ENCODE peak calls at places on chromosomes 1 and 21, in four cellular contexts. K is transverse colon, H is HFFc6, E is astrocyte of the spinal cord. V is an unnamed sample.

GRCh38 chr1:65393345-65393744 is 27.1 kb upstream of the LEPR start:
- DNase-seq in E (peak; percentile 62), K (no peak), H (peak; percentile 42), V (peak; percentile 7)

GRCh38 chr1:19232526-19232851 is 18.8 kb downstream of the EMC1 start:
- DNase-seq in K (no peak), E (peak; percentile 61), H (no peak), V (no peak)

GRCh38 chr1:9877962-9878361 is 32.1 kb downstream of the CTNNBIP1 start:
- DNase-seq in E (no peak), K (peak; percentile 38), H (no peak), V (no peak)

GRCh38 chr1:201531551-201532425 is 7.1 kb upstream of the NAV1 start:
- DNase-seq in E (no peak), H (no peak), K (no peak), V (no peak)

GRCh38 chr1:21340230-21340564 is 49.9 kb upstream of the ECE1 start:
- DNase-seq in K (peak; percentile 90), E (no peak), H (no peak), V (no peak)

GRCh38 chr1:72705921-72706320 is 423.6 kb upstream of the NEGR1 start:
- DNase-seq in E (no peak), K (no peak), H (no peak), V (no peak)

GRCh38 chr1:205669341-205670142 is 10.8 kb downstream of the SLC45A3 start:
- DNase-seq in H (no peak), E (no peak), K (no peak), V (peak; percentile 70)

GRCh38 chr1:85449356-85449755 is 15.6 kb downstream of the DDAH1 start:
- DNase-seq in E (no peak), H (no peak), K (no peak), V (no peak)

GRCh38 chr1:172352435-172352834 is 68.0 kb upstream of the C1orf105 start:
- DNase-seq in E (peak; percentile 57), H (peak; percentile 23), K (no peak), V (no peak)

GRCh38 chr1:109529895-109530456 is 9.7 kb upstream of the GPR61 start:
- DNase-seq in H (no peak), K (no peak), E (no peak), V (no peak)

GRCh38 chr1:190376067-190376466 is 101.6 kb downstream of the BRINP3 start:
- DNase-seq in K (no peak), E (peak; percentile 4), H (no peak), V (no peak)

GRCh38 chr1:21175324-21175669 is 1.4 kb downstream of the EIF4G3 start:
- DNase-seq in H (no peak), E (peak; percentile 45), K (peak; percentile 65), V (no peak)

GRCh38 chr1:221923921-221924598 is 182.2 kb upstream of the DUSP10 start:
- DNase-seq in E (no peak), H (no peak), K (no peak), V (no peak)

GRCh38 chr1:93666613-93667384 is 14.8 kb downstream of the BCAR3 start:
- DNase-seq in E (peak; percentile 67), K (no peak), H (no peak), V (no peak)

GRCh38 chr1:234975122-234975940 is 153.3 kb downstream of the TOMM20 start:
- DNase-seq in E (peak; percentile 96), K (no peak), H (peak; percentile 99), V (no peak)

GRCh38 chr21:46168659-46169386 is 13.4 kb upstream of the FTCD start:
- DNase-seq in K (no peak), E (no peak), H (no peak), V (no peak)

GRCh38 chr1:240352769-240353168 is 259.2 kb downstream of the GREM2 start:
- DNase-seq in E (peak; percentile 68), H (no peak), K (no peak), V (no peak)

GRCh38 chr1:44036409-44037111 is 5.3 kb upstream of the SLC6A9 start:
- DNase-seq in H (peak; percentile 71), E (peak; percentile 64), K (peak; percentile 77), V (peak; percentile 71)

GRCh38 chr1:32770741-32771548 is 46.2 kb downstream of the YARS1 start:
- DNase-seq in H (no peak), E (no peak), K (no peak), V (peak; percentile 36)

GRCh38 chr21:38853421-38853919 is 47.7 kb downstream of the ETS2 start:
- DNase-seq in K (no peak), H (peak; percentile 58), E (peak; percentile 96), V (no peak)

GRCh38 chr1:106937104-106937503 is 119.4 kb upstream of the PRMT6 start:
- DNase-seq in E (peak; percentile 95), H (peak; percentile 89), K (no peak), V (no peak)

GRCh38 chr1:33377750-33378149 is 53.1 kb downstream of the PHC2 start:
- DNase-seq in H (no peak), K (no peak), E (no peak), V (no peak)

GRCh38 chr1:41382531-41383090 is 21.4 kb downstream of the FOXO6 start:
- DNase-seq in K (no peak), E (no peak), H (no peak), V (no peak)

GRCh38 chr1:94118013-94118412 is 2.9 kb downstream of the ABCA4 start:
- DNase-seq in E (no peak), K (no peak), H (peak; percentile 41), V (no peak)

GRCh38 chr1:203985044-203985443 is 87.9 kb upstream of the SOX13 start:
- DNase-seq in H (no peak), K (no peak), E (no peak), V (no peak)

GRCh38 chr1:167563579-167564246 is 10.2 kb upstream of the CREG1 start:
- DNase-seq in E (no peak), H (no peak), K (peak; percentile 17), V (no peak)

GRCh38 chr1:109258481-109259466 is 9.4 kb downstream of the CELSR2 start:
- DNase-seq in K (no peak), E (no peak), H (no peak), V (no peak)

GRCh38 chr1:21783679-21784603 is 992 bp upstream of the USP48 start:
- DNase-seq in H (peak; percentile 80), K (peak; percentile 15), E (peak; percentile 96), V (peak; percentile 86)

GRCh38 chr1:21124846-21125245 is 51.9 kb downstream of the EIF4G3 start:
- DNase-seq in H (peak; percentile 36), K (no peak), E (peak; percentile 22), V (no peak)

GRCh38 chr1:238281418-238281817 is 390.7 kb upstream of the ZP4 start:
- DNase-seq in K (no peak), H (no peak), E (peak; percentile 27), V (no peak)

GRCh38 chr1:95742591-95743089 is 508.6 kb downstream of the RWDD3 start:
- DNase-seq in K (no peak), E (peak; percentile 18), H (no peak), V (no peak)

GRCh38 chr1:173453982-173454381 is 23.2 kb upstream of the PRDX6 start:
- DNase-seq in E (peak; percentile 22), H (peak; percentile 63), K (no peak), V (no peak)

GRCh38 chr1:201479331-201479730 is 10.3 kb upstream of the PHLDA3 start:
- DNase-seq in K (no peak), E (no peak), H (no peak), V (no peak)

GRCh38 chr1:23376890-23377811 is 7.5 kb upstream of the ZNF436 start:
- DNase-seq in K (peak; percentile 48), E (peak; percentile 94), H (peak; percentile 94), V (no peak)

GRCh38 chr21:42759594-42759927 is 106.1 kb downstream of the PDE9A start:
- DNase-seq in E (no peak), H (no peak), K (no peak), V (no peak)

GRCh38 chr21:42760361-42760970 is 107.0 kb downstream of the PDE9A start:
- DNase-seq in E (no peak), K (no peak), H (no peak), V (no peak)

GRCh38 chr21:42758721-42759593 is 105.5 kb downstream of the PDE9A start:
- DNase-seq in K (no peak), H (no peak), E (no peak), V (no peak)

GRCh38 chr21:42761776-42762335 is 108.4 kb downstream of the PDE9A start:
- DNase-seq in K (no peak), E (no peak), H (no peak), V (no peak)

GRCh38 chr21:42760977-42761751 is 107.7 kb downstream of the PDE9A start:
- DNase-seq in H (no peak), E (no peak), K (no peak), V (no peak)
- TF ChIP-seq CTCF in H (no peak), E (no peak), K (no peak), V (no peak)

DNA sequence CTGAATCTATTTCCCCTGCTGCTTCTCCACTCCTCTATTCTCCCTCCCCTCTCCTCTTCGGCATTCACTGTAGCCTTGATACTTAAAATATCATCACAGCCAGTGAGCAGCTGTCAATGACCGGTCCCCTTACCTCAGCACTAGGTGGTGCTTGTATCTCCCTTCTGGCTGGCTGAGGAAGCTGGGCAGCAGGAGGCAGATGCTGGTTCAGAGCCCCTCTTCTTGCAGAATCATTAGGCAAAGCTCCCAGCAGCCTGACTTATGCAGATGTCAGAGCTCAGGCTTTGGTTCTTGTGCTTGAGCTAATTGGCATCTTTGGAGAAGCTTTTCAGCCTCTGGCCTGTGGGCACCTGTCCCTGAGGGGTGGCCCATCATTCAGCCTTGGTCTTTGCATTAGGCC is 31.9 kb upstream of the KCNA2 start:
- DNase-seq in H (no peak), E (no peak), K (no peak), V (no peak)
- TF ChIP-seq CTCF in H (no peak), E (no peak), K (no peak), V (peak; percentile 14)

DNA sequence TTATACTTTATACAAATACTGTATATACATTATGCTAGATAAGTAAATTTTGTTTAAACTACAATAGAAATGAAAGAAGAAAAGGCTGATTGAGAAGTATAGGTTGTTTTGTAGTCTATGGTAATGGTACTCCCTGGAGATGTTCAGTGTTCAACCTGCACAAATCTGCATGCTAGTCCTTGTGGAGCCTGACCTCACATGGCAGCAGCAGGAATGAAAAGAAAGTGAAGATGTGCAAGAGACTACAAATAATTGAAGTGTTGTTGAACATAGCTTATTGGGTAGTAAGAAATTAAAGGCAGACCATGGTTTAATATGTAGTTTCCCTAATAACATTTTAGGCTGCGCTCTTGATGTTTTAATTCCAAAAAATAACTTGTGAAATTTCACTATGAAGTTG is 201.2 kb downstream of the TGFB2 start:
- DNase-seq in K (no peak), E (peak; percentile 43), H (peak; percentile 23), V (no peak)
- TF ChIP-seq CTCF in K (no peak), E (peak; percentile 34), H (peak; percentile 54), V (peak; percentile 5)

DNA sequence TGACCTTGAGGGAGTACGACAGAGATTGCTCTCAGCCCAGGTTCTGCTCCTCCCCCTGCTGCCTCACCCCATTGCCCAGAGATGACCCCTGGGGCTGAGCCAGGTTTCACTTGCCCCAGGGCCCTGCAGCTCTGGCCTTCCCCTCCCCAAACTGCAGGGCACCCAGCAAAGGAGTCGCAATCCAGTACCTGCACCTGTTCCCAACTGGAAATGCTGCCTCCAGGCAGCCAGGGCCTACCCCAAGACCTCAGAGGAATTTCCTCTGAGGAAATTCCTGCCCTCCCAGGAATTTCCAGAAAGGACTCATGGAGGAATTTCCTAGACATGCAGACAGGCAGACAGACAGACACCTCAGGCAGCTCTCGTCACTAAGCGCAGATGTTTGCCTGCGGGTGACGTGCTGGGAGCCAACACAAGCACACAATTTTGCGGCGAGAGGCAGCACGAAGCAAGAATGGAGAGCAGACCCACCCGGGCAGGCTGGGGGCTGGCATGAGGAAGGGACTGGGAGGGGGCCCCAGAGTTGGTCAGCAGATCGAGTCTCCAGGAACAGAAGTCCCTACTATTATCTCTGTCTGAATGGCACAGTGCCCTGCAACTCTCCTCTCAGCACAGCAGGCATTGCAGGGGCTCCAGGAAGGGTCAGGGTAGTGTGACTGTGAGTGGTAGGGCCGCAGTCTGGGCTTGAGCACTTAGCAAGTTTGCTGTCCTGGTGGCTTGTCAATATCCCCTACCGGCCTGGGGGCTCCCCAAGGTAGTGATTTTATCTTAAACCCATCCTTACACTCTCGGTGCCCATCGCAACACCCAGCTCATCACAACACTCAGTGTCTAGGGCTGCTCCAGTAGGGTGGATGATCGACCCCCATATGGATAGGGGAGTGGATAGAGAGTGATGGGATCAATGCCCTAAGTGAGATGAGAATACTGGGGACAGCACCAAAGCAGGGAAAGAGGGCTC is 2.9 kb upstream of the EFNA1 start:
- DNase-seq in K (peak; percentile 56), H (no peak), E (no peak), V (no peak)
- TF ChIP-seq CTCF in K (no peak), H (no peak), E (no peak), V (no peak)